ENCODE peak calls at places on chromosomes 12 and 14, in four cellular contexts. W, V, G and U are unnamed samples.

GRCh38 chr14:91405241-91405721 is 12.3 kb downstream of the CCDC88C start:
- DNase-seq in G (no peak), W (no peak), V (peak; percentile 62), U (no peak)

GRCh38 chr12:107775093-107775721 is 703 bp downstream of the ASCL4 start:
- DNase-seq in G (peak; percentile 85), W (no peak), V (no peak), U (no peak)

GRCh38 chr14:56868660-56869059 is 58.4 kb upstream of the OTX2 start:
- DNase-seq in G (no peak), W (no peak), V (no peak), U (no peak)

GRCh38 chr14:61742383-61742782 is 19.8 kb upstream of the SNAPC1 start:
- DNase-seq in G (no peak), W (no peak), V (no peak), U (no peak)

GRCh38 chr12:42756841-42757661 is 167.5 kb upstream of the PRICKLE1 start:
- DNase-seq in V (no peak), G (peak; percentile 65), W (no peak), U (no peak)

GRCh38 chr12:100553851-100554404 is 19.6 kb upstream of the GAS2L3 start:
- DNase-seq in V (no peak), G (no peak), W (no peak), U (no peak)

GRCh38 chr14:72568296-72568992 is 325.5 kb downstream of the DPF3 start:
- DNase-seq in W (no peak), G (no peak), V (no peak), U (no peak)

GRCh38 chr14:68444449-68445168 is 348.3 kb downstream of the ZFP36L1 start:
- DNase-seq in G (no peak), W (no peak), V (no peak), U (no peak)

GRCh38 chr12:30806989-30807694 is 52.4 kb upstream of the CAPRIN2 start:
- DNase-seq in G (peak; percentile 55), V (no peak), W (no peak), U (no peak)

GRCh38 chr12:89450922-89451321 is 73.7 kb downstream of the GALNT4 start:
- DNase-seq in W (no peak), V (no peak), G (no peak), U (no peak)

GRCh38 chr14:59337151-59337611 is 128.0 kb downstream of the GPR135 start:
- DNase-seq in W (peak; percentile 72), V (no peak), G (no peak), U (no peak)

GRCh38 chr12:125889742-125890141 is 824.5 kb downstream of the AACS start:
- DNase-seq in W (no peak), V (no peak), G (no peak), U (no peak)

GRCh38 chr14:22388669-22389625 is 200.1 kb downstream of the DAD1 start:
- DNase-seq in W (no peak), V (no peak), G (no peak), U (no peak)

GRCh38 chr12:115405471-115405860 is 721.5 kb upstream of the TBX3 start:
- DNase-seq in V (no peak), G (no peak), W (no peak), U (no peak)

GRCh38 chr12:95820096-95820703 is 29.6 kb upstream of the NTN4 start:
- DNase-seq in V (no peak), G (no peak), W (no peak), U (no peak)

GRCh38 chr14:75185251-75186040 is 9.0 kb upstream of the TMED10 start:
- DNase-seq in G (no peak), W (no peak), V (no peak), U (no peak)

GRCh38 chr12:108442077-108442476 is 73.0 kb upstream of the FICD start:
- DNase-seq in G (peak; percentile 50), W (no peak), V (no peak), U (no peak)

GRCh38 chr12:46303039-46303666 is 34.3 kb upstream of the SLC38A1 start:
- DNase-seq in W (no peak), G (no peak), V (peak; percentile 35), U (no peak)

GRCh38 chr14:51419685-51420084 is 179.6 kb downstream of the TMX1 start:
- DNase-seq in G (no peak), W (no peak), V (peak; percentile 10), U (no peak)

GRCh38 chr12:3752741-3753486 is at the start of gene CRACR2A:
- DNase-seq in W (peak; percentile 74), G (peak; percentile 88), V (peak; percentile 76), U (no peak)

GRCh38 chr14:82710257-82710841 is 1176.7 kb upstream of the SEL1L start:
- DNase-seq in W (peak; percentile 63), G (peak; percentile 86), V (no peak), U (no peak)

GRCh38 chr12:29176951-29177350 is 27.9 kb downstream of the FAR2 start:
- DNase-seq in V (no peak), G (no peak), W (no peak), U (no peak)

GRCh38 chr12:95764848-95765247 is 25.7 kb downstream of the NTN4 start:
- DNase-seq in V (no peak), G (no peak), W (no peak), U (no peak)

GRCh38 chr12:15855646-15856045 is 26.5 kb upstream of the STRAP start:
- DNase-seq in W (no peak), V (no peak), G (no peak), U (no peak)

GRCh38 chr12:111201036-111201435 is 167.9 kb downstream of the PHETA1 start:
- DNase-seq in V (no peak), W (no peak), G (no peak), U (no peak)

GRCh38 chr14:77268989-77269595 is 1.9 kb downstream of the NGB start:
- DNase-seq in W (no peak), V (no peak), G (no peak), U (peak; percentile 57)

GRCh38 chr14:63656194-63656593 is 14.5 kb upstream of the WDR89 start:
- DNase-seq in W (no peak), G (no peak), V (no peak), U (no peak)

GRCh38 chr12:13154851-13155250 is 41.7 kb upstream of the EMP1 start:
- DNase-seq in V (no peak), W (no peak), G (no peak), U (no peak)

GRCh38 chr14:21543426-21544350 is 17.5 kb upstream of the SALL2 start:
- DNase-seq in G (no peak), W (no peak), V (no peak), U (no peak)

GRCh38 chr14:22767323-22767589 is 768 bp downstream of the OXA1L start:
- DNase-seq in G (no peak), V (no peak), W (no peak), U (no peak)

GRCh38 chr14:104687601-104688504 is 1.6 kb upstream of the INF2 start:
- DNase-seq in G (no peak), W (no peak), V (no peak), U (no peak)

GRCh38 chr12:56839489-56840442 is 76.6 kb downstream of the HSD17B6 start:
- DNase-seq in W (peak; percentile 63), V (no peak), G (peak; percentile 72), U (no peak)

GRCh38 chr12:81644503-81644902 is 114.6 kb downstream of the PPFIA2 start:
- DNase-seq in V (no peak), G (no peak), W (no peak), U (no peak)

GRCh38 chr12:12764824-12765223 is 20.6 kb upstream of the APOLD1 start:
- DNase-seq in G (no peak), V (no peak), W (no peak), U (no peak)